ENCODE peak calls at places on chromosome 7, in seven cellular contexts. O is IMR-90, F is mesenchymal stem cell, H is neuronal stem cell, V is H9, G is trophoblast cell, Z is H1. N is an unnamed sample.

GRCh38 chr7:83861-84632 is 108.3 kb upstream of the FAM20C start:
- DNase-seq in O (no peak), F (no peak), H (no peak), V (peak), G (no peak), Z (no peak), N (no peak)

GRCh38 chr7:18361756-18362155 is 133.8 kb upstream of the HDAC9 start:
- DNase-seq in O (no peak), F (no peak), H (no peak), V (peak), G (no peak), Z (no peak), N (peak)

GRCh38 chr7:157605638-157606037 is 268.8 kb downstream of the DNAJB6 start:
- DNase-seq in O (no peak), F (no peak), H (no peak), V (no peak), G (no peak), Z (no peak), N (no peak)

GRCh38 chr7:8135417-8135816 is 126.5 kb downstream of the ICA1 start:
- DNase-seq in O (no peak), F (no peak), H (no peak), V (no peak), G (no peak), Z (no peak), N (no peak)

GRCh38 chr7:27171636-27172387 is 2.3 kb downstream of the HOXA10 start:
- DNase-seq in O (no peak), F (peak), H (no peak), V (peak), G (no peak), Z (no peak), N (peak)

GRCh38 chr7:107242267-107242666 is 73.5 kb downstream of the HBP1 start:
- DNase-seq in O (no peak), F (no peak), H (no peak), V (no peak), G (no peak), Z (no peak), N (no peak)

GRCh38 chr7:13067036-13067435 is 379.6 kb downstream of the ARL4A start:
- DNase-seq in O (no peak), F (no peak), H (no peak), V (peak), G (no peak), Z (no peak), N (peak)

GRCh38 chr7:130960208-130960988 is 226.4 kb upstream of the KLF14 start:
- DNase-seq in O (peak), F (peak), H (no peak), V (no peak), G (peak), Z (no peak), N (peak)

GRCh38 chr7:103887853-103888602 is 101.4 kb downstream of the RELN start:
- DNase-seq in O (peak), F (no peak), H (no peak), V (no peak), G (no peak), Z (no peak), N (peak)

GRCh38 chr7:92366730-92367129 is 80.6 kb upstream of the GATAD1 start:
- DNase-seq in O (peak), F (no peak), H (no peak), V (no peak), G (no peak), Z (no peak), N (no peak)
- H2BK120ac ChIP-seq in O (no peak), F (no peak), H (no peak), V (no peak), G (no peak), Z (no peak), N (no peak)

DNA sequence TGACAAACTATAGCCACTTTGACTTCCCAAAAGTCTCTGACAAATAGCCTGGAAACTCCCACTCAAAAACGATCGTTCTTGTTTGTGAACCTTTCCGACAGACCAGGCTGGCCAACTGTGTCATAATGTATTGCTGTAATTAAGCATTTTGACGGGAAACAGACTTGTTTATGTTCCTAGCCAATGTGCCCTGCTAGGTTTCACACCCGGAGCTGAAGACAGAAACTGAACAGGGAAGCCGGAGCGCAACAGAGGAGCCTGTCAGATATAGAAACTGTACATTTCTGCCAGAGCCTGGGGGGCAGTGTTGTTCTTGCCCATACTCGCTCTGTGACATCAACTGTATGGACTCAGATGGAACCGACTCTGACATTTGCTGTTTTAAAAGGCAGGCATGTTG is 55.3 kb upstream of the C7orf33 start:
- DNase-seq in O (no peak), F (peak), H (no peak), V (no peak), G (peak), Z (no peak), N (no peak)
- H3K23ac ChIP-seq in O (no peak), F (no peak), H (no peak), V (no peak), G (no peak), Z (no peak), N (no peak)

DNA sequence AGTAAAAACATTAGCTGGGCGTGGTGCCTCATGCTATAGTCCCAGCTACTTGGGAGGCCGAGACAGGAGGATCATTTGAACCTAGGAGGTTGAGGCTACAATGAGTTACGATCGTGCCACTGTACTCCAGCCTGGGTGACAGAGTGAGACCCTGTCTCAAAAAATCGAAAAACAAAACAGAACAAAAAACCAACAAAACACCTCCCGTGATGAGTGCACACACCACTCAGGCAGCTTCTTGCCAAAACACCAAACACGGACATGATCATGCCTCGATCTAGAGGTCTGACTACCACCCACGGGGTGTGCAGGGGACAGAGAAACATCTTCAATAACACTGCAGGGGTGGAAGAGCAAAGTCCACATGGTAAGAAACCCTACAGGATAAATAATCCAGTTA is 44.4 kb downstream of the AMZ1 start:
- DNase-seq in O (no peak), F (no peak), H (no peak), V (peak), G (no peak), Z (no peak), N (no peak)
- H2BK120ac ChIP-seq in O (no peak), F (no peak), H (no peak), V (no peak), G (peak), Z (no peak), N (no peak)

GRCh38 chr7:94829987-94830386 is 77.4 kb upstream of the PPP1R9A start:
- DNase-seq in O (no peak), F (no peak), H (no peak), V (no peak), G (no peak), Z (no peak), N (no peak)
- H3K23ac ChIP-seq in O (no peak), F (no peak), H (no peak), V (no peak), G (no peak), Z (no peak), N (no peak)

GRCh38 chr7:152590481-152590880 is 85.5 kb downstream of the XRCC2 start:
- DNase-seq in O (no peak), F (no peak), H (no peak), V (no peak), G (no peak), Z (no peak), N (no peak)

GRCh38 chr7:152588350-152588749 is 87.6 kb downstream of the XRCC2 start:
- DNase-seq in O (peak), F (peak), H (no peak), V (no peak), G (peak), Z (no peak), N (peak)

GRCh38 chr7:152583006-152583405 is 92.9 kb downstream of the XRCC2 start:
- DNase-seq in O (no peak), F (no peak), H (no peak), V (no peak), G (peak), Z (no peak), N (no peak)

DNA sequence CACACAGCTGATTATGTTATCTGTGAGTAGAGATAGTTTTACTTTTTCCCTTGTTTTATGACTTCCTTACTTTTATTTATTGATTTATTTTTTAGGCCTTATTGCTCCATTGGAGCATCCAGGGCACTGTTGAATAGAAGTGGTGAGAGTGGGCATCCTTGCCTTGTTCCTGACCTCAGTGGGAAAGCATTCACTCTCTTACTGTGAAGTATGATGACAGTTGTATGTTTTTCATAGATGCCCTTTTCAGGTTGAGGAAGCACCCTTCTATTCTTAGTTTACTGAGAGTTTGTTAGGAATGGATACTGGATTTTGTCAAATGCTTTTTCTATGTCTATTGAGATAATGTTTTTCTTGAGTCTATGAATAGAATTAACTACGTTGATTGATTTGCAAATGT is 88.6 kb downstream of the XRCC2 start:
- DNase-seq in O (no peak), F (peak), H (no peak), V (no peak), G (no peak), Z (no peak), N (no peak)
- H2BK120ac ChIP-seq in O (no peak), F (no peak), H (no peak), V (no peak), G (no peak), Z (no peak), N (no peak)

GRCh38 chr7:143355450-143356385 is 6.8 kb downstream of the FAM131B start:
- DNase-seq in O (no peak), F (no peak), H (no peak), V (no peak), G (no peak), Z (no peak), N (peak)

GRCh38 chr7:143356414-143357050 is 6.0 kb downstream of the FAM131B start:
- DNase-seq in O (no peak), F (no peak), H (no peak), V (no peak), G (no peak), Z (no peak), N (no peak)

GRCh38 chr7:143352506-143353130 is 9.9 kb downstream of the FAM131B start:
- DNase-seq in O (no peak), F (no peak), H (peak), V (no peak), G (no peak), Z (no peak), N (no peak)

GRCh38 chr7:143354965-143355364 is 7.5 kb downstream of the FAM131B start:
- DNase-seq in O (no peak), F (no peak), H (no peak), V (no peak), G (no peak), Z (no peak), N (no peak)

GRCh38 chr7:143354376-143354775 is 8.1 kb downstream of the FAM131B start:
- DNase-seq in O (no peak), F (no peak), H (no peak), V (no peak), G (no peak), Z (no peak), N (no peak)
- H3K23ac ChIP-seq in O (no peak), F (no peak), H (no peak), V (no peak), G (no peak), Z (no peak), N (no peak)

GRCh38 chr7:74418076-74418475 is 35.6 kb upstream of the GTF2IRD1 start:
- DNase-seq in O (no peak), F (no peak), H (no peak), V (no peak), G (no peak), Z (no peak), N (no peak)

GRCh38 chr7:74418538-74418937 is 35.2 kb upstream of the GTF2IRD1 start:
- DNase-seq in O (no peak), F (no peak), H (no peak), V (no peak), G (no peak), Z (no peak), N (no peak)

GRCh38 chr7:74420006-74420405 is 33.7 kb upstream of the GTF2IRD1 start:
- DNase-seq in O (no peak), F (no peak), H (no peak), V (no peak), G (no peak), Z (no peak), N (no peak)

GRCh38 chr7:74412603-74413002 is 41.1 kb upstream of the GTF2IRD1 start:
- DNase-seq in O (peak), F (peak), H (no peak), V (no peak), G (no peak), Z (no peak), N (no peak)

GRCh38 chr7:74417419-74417971 is 36.2 kb upstream of the GTF2IRD1 start:
- DNase-seq in O (peak), F (peak), H (peak), V (peak), G (peak), Z (peak), N (peak)
- H2BK120ac ChIP-seq in O (no peak), F (no peak), H (no peak), V (no peak), G (no peak), Z (peak), N (no peak)

DNA sequence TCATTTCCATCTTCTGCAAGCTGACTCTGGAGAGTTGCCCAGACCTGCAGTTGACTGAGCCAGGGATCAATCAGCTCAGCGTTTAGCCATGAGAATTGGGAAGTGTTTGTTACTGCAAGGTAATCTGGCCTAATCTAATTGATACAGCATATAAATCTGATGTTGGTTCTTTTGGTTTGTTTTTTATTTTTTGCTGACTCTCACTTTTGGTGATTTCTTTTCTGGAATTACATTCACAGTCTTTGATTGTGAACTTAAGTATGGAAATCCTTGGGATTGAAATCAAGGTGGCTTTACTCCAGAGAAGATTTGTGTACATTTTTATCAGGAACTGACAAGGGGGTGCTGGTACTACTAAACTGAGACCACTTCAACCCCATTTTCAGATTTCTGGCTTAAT is 1.7 kb upstream of the GIMAP6 start:
- DNase-seq in O (no peak), F (no peak), H (no peak), V (no peak), G (no peak), Z (no peak), N (no peak)
- H3K23ac ChIP-seq in O (no peak), F (no peak), H (no peak), V (no peak), G (no peak), Z (no peak), N (no peak)